ENCODE peak calls at places on chromosomes 6 and 20, in four cellular contexts. One of them, this sample, is unnamed.

GRCh38 chr20:50856475-50857041 is 61.7 kb downstream of the BCAS4 start:
- DNase-seq in transverse colon: no peak
- DNase-seq in ovary: no peak
- DNase-seq in effector memory CD4-positive, alpha-beta T cell: no peak
- DNase-seq in this sample: no peak

GRCh38 chr6:116616757-116617093 is 446 bp downstream of the RSPH4A start:
- DNase-seq in ovary: peak; percentile 15
- DNase-seq in effector memory CD4-positive, alpha-beta T cell: no peak
- DNase-seq in transverse colon: peak; percentile 9
- DNase-seq in this sample: peak; percentile 7

GRCh38 chr6:55543633-55544309 is 35.2 kb downstream of the HMGCLL1 start:
- DNase-seq in transverse colon: no peak
- DNase-seq in effector memory CD4-positive, alpha-beta T cell: no peak
- DNase-seq in ovary: no peak
- DNase-seq in this sample: no peak

GRCh38 chr6:157392927-157393666 is 12.1 kb downstream of the ZDHHC14 start:
- DNase-seq in transverse colon: peak; percentile 62
- DNase-seq in ovary: no peak
- DNase-seq in effector memory CD4-positive, alpha-beta T cell: no peak
- DNase-seq in this sample: no peak

GRCh38 chr6:62763125-62763524 is 448.1 kb upstream of the FKBP1C start:
- DNase-seq in ovary: no peak
- DNase-seq in effector memory CD4-positive, alpha-beta T cell: no peak
- DNase-seq in transverse colon: no peak
- DNase-seq in this sample: no peak

GRCh38 chr6:37631295-37631694 is 66.4 kb downstream of the MDGA1 start:
- DNase-seq in ovary: no peak
- DNase-seq in effector memory CD4-positive, alpha-beta T cell: no peak
- DNase-seq in transverse colon: no peak
- DNase-seq in this sample: no peak

GRCh38 chr6:43737272-43738081 is 32.5 kb upstream of the VEGFA start:
- DNase-seq in ovary: no peak
- DNase-seq in transverse colon: no peak
- DNase-seq in effector memory CD4-positive, alpha-beta T cell: no peak
- DNase-seq in this sample: no peak

GRCh38 chr6:125888989-125889656 is 67.4 kb upstream of the HINT3 start:
- DNase-seq in effector memory CD4-positive, alpha-beta T cell: peak; percentile 3
- DNase-seq in transverse colon: no peak
- DNase-seq in ovary: no peak
- DNase-seq in this sample: no peak

GRCh38 chr6:134247271-134247833 is 70.6 kb downstream of the SGK1 start:
- DNase-seq in ovary: no peak
- DNase-seq in transverse colon: peak; percentile 19
- DNase-seq in effector memory CD4-positive, alpha-beta T cell: peak; percentile 72
- DNase-seq in this sample: peak; percentile 77

GRCh38 chr6:158958504-158959386 is 41.3 kb downstream of the RSPH3 start:
- DNase-seq in transverse colon: peak; percentile 21
- DNase-seq in ovary: no peak
- DNase-seq in effector memory CD4-positive, alpha-beta T cell: no peak
- DNase-seq in this sample: peak; percentile 35

GRCh38 chr20:45052698-45053440 is 48.1 kb downstream of the KCNS1 start:
- DNase-seq in ovary: no peak
- DNase-seq in transverse colon: no peak
- DNase-seq in effector memory CD4-positive, alpha-beta T cell: no peak
- DNase-seq in this sample: no peak

GRCh38 chr20:63974402-63975200 is 4.8 kb downstream of the SAMD10 start:
- DNase-seq in ovary: peak; percentile 15
- DNase-seq in effector memory CD4-positive, alpha-beta T cell: no peak
- DNase-seq in transverse colon: no peak
- DNase-seq in this sample: no peak

GRCh38 chr6:167699141-167700036 is 127.3 kb upstream of the AFDN start:
- DNase-seq in transverse colon: peak; percentile 69
- DNase-seq in effector memory CD4-positive, alpha-beta T cell: no peak
- DNase-seq in ovary: peak; percentile 44
- DNase-seq in this sample: peak; percentile 59

GRCh38 chr20:41599699-41600104 is 18.5 kb downstream of the CHD6 start:
- DNase-seq in transverse colon: no peak
- DNase-seq in effector memory CD4-positive, alpha-beta T cell: no peak
- DNase-seq in ovary: no peak
- DNase-seq in this sample: no peak

GRCh38 chr20:32155017-32155965 is 45.8 kb downstream of the TM9SF4 start:
- DNase-seq in transverse colon: peak; percentile 67
- DNase-seq in effector memory CD4-positive, alpha-beta T cell: no peak
- DNase-seq in ovary: peak; percentile 47
- DNase-seq in this sample: no peak

GRCh38 chr6:79570129-79570801 is 33.0 kb upstream of the LCA5 start:
- DNase-seq in effector memory CD4-positive, alpha-beta T cell: no peak
- DNase-seq in ovary: no peak
- DNase-seq in transverse colon: peak; percentile 61
- DNase-seq in this sample: no peak

GRCh38 chr20:45323731-45324130 is 15.6 kb upstream of the MATN4 start:
- DNase-seq in effector memory CD4-positive, alpha-beta T cell: no peak
- DNase-seq in ovary: no peak
- DNase-seq in transverse colon: no peak
- DNase-seq in this sample: no peak

GRCh38 chr6:37614059-37614940 is 83.4 kb downstream of the MDGA1 start:
- DNase-seq in transverse colon: no peak
- DNase-seq in ovary: no peak
- DNase-seq in effector memory CD4-positive, alpha-beta T cell: no peak
- DNase-seq in this sample: no peak

GRCh38 chr6:169289671-169290408 is 36.2 kb upstream of the THBS2 start:
- DNase-seq in ovary: no peak
- DNase-seq in transverse colon: no peak
- DNase-seq in effector memory CD4-positive, alpha-beta T cell: no peak
- DNase-seq in this sample: no peak

GRCh38 chr6:135577059-135577538 is 79.6 kb upstream of the AHI1 start:
- DNase-seq in effector memory CD4-positive, alpha-beta T cell: no peak
- DNase-seq in transverse colon: no peak
- DNase-seq in ovary: no peak
- DNase-seq in this sample: no peak

GRCh38 chr6:149014631-149015171 is 267.9 kb downstream of the UST start:
- DNase-seq in effector memory CD4-positive, alpha-beta T cell: no peak
- DNase-seq in transverse colon: no peak
- DNase-seq in ovary: no peak
- DNase-seq in this sample: no peak

GRCh38 chr6:113178349-113178748 is 678.8 kb upstream of the MARCKS start:
- DNase-seq in transverse colon: no peak
- DNase-seq in ovary: no peak
- DNase-seq in effector memory CD4-positive, alpha-beta T cell: no peak
- DNase-seq in this sample: no peak

GRCh38 chr20:62752671-62753501 is 43.4 kb upstream of the MRGBP start:
- DNase-seq in effector memory CD4-positive, alpha-beta T cell: no peak
- DNase-seq in ovary: no peak
- DNase-seq in transverse colon: no peak
- DNase-seq in this sample: no peak

GRCh38 chr20:10795286-10796026 is 121.7 kb upstream of the JAG1 start:
- DNase-seq in ovary: no peak
- DNase-seq in transverse colon: no peak
- DNase-seq in effector memory CD4-positive, alpha-beta T cell: no peak
- DNase-seq in this sample: no peak

GRCh38 chr6:37134622-37135191 is 35.2 kb upstream of the PIM1 start:
- DNase-seq in ovary: no peak
- DNase-seq in transverse colon: peak; percentile 74
- DNase-seq in effector memory CD4-positive, alpha-beta T cell: peak; percentile 15
- DNase-seq in this sample: no peak

GRCh38 chr6:37369321-37370196 is 15.8 kb downstream of the RNF8 start:
- DNase-seq in transverse colon: no peak
- DNase-seq in effector memory CD4-positive, alpha-beta T cell: no peak
- DNase-seq in ovary: no peak
- DNase-seq in this sample: no peak

GRCh38 chr20:31560900-31561598 is 44.0 kb upstream of the ID1 start:
- DNase-seq in transverse colon: peak; percentile 41
- DNase-seq in effector memory CD4-positive, alpha-beta T cell: no peak
- DNase-seq in ovary: no peak
- DNase-seq in this sample: no peak

GRCh38 chr20:47327711-47328110 is 28.8 kb downstream of the ZMYND8 start:
- DNase-seq in transverse colon: no peak
- DNase-seq in ovary: no peak
- DNase-seq in effector memory CD4-positive, alpha-beta T cell: no peak
- DNase-seq in this sample: no peak

GRCh38 chr6:106750146-106750900 is 120.9 kb downstream of the QRSL1 start:
- DNase-seq in effector memory CD4-positive, alpha-beta T cell: no peak
- DNase-seq in transverse colon: no peak
- DNase-seq in ovary: no peak
- DNase-seq in this sample: no peak

GRCh38 chr6:33787954-33788693 is 806 bp downstream of the LEMD2 start:
- DNase-seq in effector memory CD4-positive, alpha-beta T cell: peak; percentile 46
- DNase-seq in ovary: peak; percentile 74
- DNase-seq in transverse colon: peak; percentile 77
- DNase-seq in this sample: peak; percentile 21

GRCh38 chr6:127547215-127547614 is 28.1 kb upstream of the MTCL3 start:
- DNase-seq in transverse colon: no peak
- DNase-seq in effector memory CD4-positive, alpha-beta T cell: no peak
- DNase-seq in ovary: no peak
- DNase-seq in this sample: no peak

GRCh38 chr20:52496191-52496590 is 304.6 kb upstream of the ZFP64 start:
- DNase-seq in ovary: no peak
- DNase-seq in transverse colon: no peak
- DNase-seq in effector memory CD4-positive, alpha-beta T cell: no peak
- DNase-seq in this sample: no peak

GRCh38 chr6:36266913-36267644 is 2.8 kb upstream of the PNPLA1 start:
- DNase-seq in ovary: no peak
- DNase-seq in effector memory CD4-positive, alpha-beta T cell: no peak
- DNase-seq in transverse colon: no peak
- DNase-seq in this sample: no peak

GRCh38 chr20:34940126-34940525 is 15.5 kb downstream of the GSS start:
- DNase-seq in effector memory CD4-positive, alpha-beta T cell: no peak
- DNase-seq in ovary: no peak
- DNase-seq in transverse colon: no peak
- DNase-seq in this sample: no peak
- H3K36me3 ChIP-seq in effector memory CD4-positive, alpha-beta T cell: peaks cover 45% of the 10 kb centered on the region
- H3K36me3 ChIP-seq in ovary: no peaks in the 10 kb centered on the region
- H3K36me3 ChIP-seq in transverse colon: peaks cover 19% of the 10 kb centered on the region
- H3K36me3 ChIP-seq in this sample: peaks cover 12% of the 10 kb centered on the region

GRCh38 chr6:88246654-88247053 is 80.5 kb upstream of the CNR1 start:
- DNase-seq in effector memory CD4-positive, alpha-beta T cell: no peak
- DNase-seq in transverse colon: no peak
- DNase-seq in ovary: no peak
- DNase-seq in this sample: no peak

GRCh38 chr6:88248709-88249321 is 82.7 kb upstream of the CNR1 start:
- DNase-seq in ovary: no peak
- DNase-seq in effector memory CD4-positive, alpha-beta T cell: no peak
- DNase-seq in transverse colon: no peak
- DNase-seq in this sample: no peak

GRCh38 chr6:88251261-88251660 is 85.1 kb upstream of the CNR1 start:
- DNase-seq in ovary: no peak
- DNase-seq in effector memory CD4-positive, alpha-beta T cell: no peak
- DNase-seq in transverse colon: no peak
- DNase-seq in this sample: no peak
- H3K36me3 ChIP-seq in ovary: no peaks in the 10 kb centered on the region
- H3K36me3 ChIP-seq in effector memory CD4-positive, alpha-beta T cell: no peaks in the 10 kb centered on the region
- H3K36me3 ChIP-seq in transverse colon: no peaks in the 10 kb centered on the region
- H3K36me3 ChIP-seq in this sample: no peaks in the 10 kb centered on the region

DNA sequence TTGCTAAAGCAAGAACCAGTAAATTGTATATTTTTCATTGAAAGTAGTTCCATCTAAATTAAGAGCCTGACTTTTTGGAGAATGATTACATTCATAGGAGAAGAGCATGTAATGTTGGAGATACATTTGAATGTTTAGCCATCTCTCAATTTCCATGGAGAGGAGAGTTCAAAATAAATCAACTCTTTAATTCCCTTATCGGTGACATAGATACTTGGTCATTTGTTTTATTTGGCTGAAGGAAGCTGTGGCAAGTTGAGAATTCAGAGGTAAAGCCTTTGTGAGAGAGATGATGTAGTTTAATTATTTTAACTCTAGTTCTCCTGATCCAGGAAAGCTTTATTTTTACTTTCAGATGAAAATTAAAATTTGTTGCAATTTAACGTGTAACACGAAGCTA is 22.3 kb downstream of the QKI start:
- DNase-seq in ovary: no peak
- DNase-seq in effector memory CD4-positive, alpha-beta T cell: no peak
- DNase-seq in transverse colon: no peak
- DNase-seq in this sample: no peak
- H3K36me3 ChIP-seq in ovary: no peaks in the 10 kb centered on the region
- H3K36me3 ChIP-seq in effector memory CD4-positive, alpha-beta T cell: no peaks in the 10 kb centered on the region
- H3K36me3 ChIP-seq in transverse colon: no peaks in the 10 kb centered on the region
- H3K36me3 ChIP-seq in this sample: no peaks in the 10 kb centered on the region

DNA sequence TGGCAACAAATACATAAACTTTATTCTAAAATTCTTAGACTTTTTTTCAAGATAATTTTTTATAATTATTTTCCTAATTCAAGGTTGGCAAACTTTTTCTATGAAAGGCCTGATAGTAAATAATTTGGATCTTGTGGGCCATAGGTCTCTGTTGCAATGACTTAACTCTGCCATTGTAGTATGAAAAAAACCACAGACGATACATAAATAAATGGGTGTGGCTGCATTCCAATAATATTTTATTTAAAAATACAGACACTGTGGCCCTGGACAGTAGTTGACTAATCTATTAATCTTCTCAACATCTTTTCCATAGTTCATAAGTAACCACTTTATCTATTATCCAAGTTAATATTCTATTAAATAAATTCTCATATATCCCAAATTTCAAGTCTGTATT is 281.1 kb downstream of the SYNE1 start:
- DNase-seq in ovary: no peak
- DNase-seq in effector memory CD4-positive, alpha-beta T cell: no peak
- DNase-seq in transverse colon: no peak
- DNase-seq in this sample: no peak
- H3K36me3 ChIP-seq in ovary: no peaks in the 10 kb centered on the region
- H3K36me3 ChIP-seq in effector memory CD4-positive, alpha-beta T cell: no peaks in the 10 kb centered on the region
- H3K36me3 ChIP-seq in transverse colon: peaks cover 10% of the 10 kb centered on the region
- H3K36me3 ChIP-seq in this sample: no peaks in the 10 kb centered on the region

GRCh38 chr6:7566031-7566556 is 23.9 kb upstream of the SNRNP48 start:
- DNase-seq in ovary: no peak
- DNase-seq in effector memory CD4-positive, alpha-beta T cell: no peak
- DNase-seq in transverse colon: no peak
- DNase-seq in this sample: no peak

GRCh38 chr6:7572213-7572943 is 17.6 kb upstream of the SNRNP48 start:
- DNase-seq in transverse colon: no peak
- DNase-seq in ovary: no peak
- DNase-seq in effector memory CD4-positive, alpha-beta T cell: no peak
- DNase-seq in this sample: no peak

GRCh38 chr6:7568021-7568420 is 22.0 kb upstream of the SNRNP48 start:
- DNase-seq in transverse colon: no peak
- DNase-seq in ovary: no peak
- DNase-seq in effector memory CD4-positive, alpha-beta T cell: no peak
- DNase-seq in this sample: no peak

GRCh38 chr6:7566617-7567173 is 23.3 kb upstream of the SNRNP48 start:
- DNase-seq in transverse colon: no peak
- DNase-seq in ovary: no peak
- DNase-seq in effector memory CD4-positive, alpha-beta T cell: no peak
- DNase-seq in this sample: no peak

DNA sequence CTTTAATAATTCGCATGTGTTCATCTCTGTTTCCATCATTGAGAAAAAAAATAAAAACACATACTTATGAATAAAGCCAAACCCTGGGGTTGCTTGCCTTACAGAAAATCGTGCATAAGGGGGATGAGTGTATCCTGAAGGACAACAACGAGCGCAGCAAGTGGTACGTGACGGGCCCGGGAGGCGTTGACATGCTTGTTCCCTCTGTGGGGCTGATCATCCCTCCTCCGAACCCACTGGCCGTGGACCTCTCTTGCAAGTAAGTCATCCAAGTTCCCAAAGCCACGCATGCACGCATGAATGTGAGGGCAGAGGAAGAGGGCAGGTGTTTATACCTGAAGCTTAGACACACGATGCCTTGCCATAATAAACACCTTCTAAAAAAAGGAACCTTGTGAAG is 20.9 kb upstream of the SNRNP48 start:
- DNase-seq in transverse colon: no peak
- DNase-seq in ovary: no peak
- DNase-seq in effector memory CD4-positive, alpha-beta T cell: no peak
- DNase-seq in this sample: no peak
- H3K36me3 ChIP-seq in transverse colon: peaks cover 19% of the 10 kb centered on the region
- H3K36me3 ChIP-seq in ovary: no peaks in the 10 kb centered on the region
- H3K36me3 ChIP-seq in effector memory CD4-positive, alpha-beta T cell: no peaks in the 10 kb centered on the region
- H3K36me3 ChIP-seq in this sample: no peaks in the 10 kb centered on the region

This sample was measured in CD8-positive, alpha-beta T cell.